ENCODE peak calls at places on chromosome 21, in four cellular contexts. W, F, A and Q are unnamed samples.

GRCh38 chr21:26686278-26686677 is 113.2 kb upstream of the CYYR1 start:
- DNase-seq in A (no peak), W (no peak), F (no peak), Q (peak; percentile 17)

GRCh38 chr21:34593423-34593822 is 21.5 kb downstream of the RCAN1 start:
- DNase-seq in A (no peak), F (no peak), W (no peak), Q (no peak)

GRCh38 chr21:27645285-27645684 is 678.4 kb upstream of the ADAMTS5 start:
- DNase-seq in A (no peak), F (no peak), W (no peak), Q (no peak)

GRCh38 chr21:26966978-26967913 is at the start of gene ADAMTS5:
- DNase-seq in A (no peak), W (no peak), F (no peak), Q (peak; percentile 80)

GRCh38 chr21:26513212-26513611 is 59.9 kb downstream of the CYYR1 start:
- DNase-seq in F (no peak), W (no peak), A (no peak), Q (no peak)

GRCh38 chr21:38948377-38948776 is 142.6 kb downstream of the ETS2 start:
- DNase-seq in A (no peak), W (no peak), F (no peak), Q (no peak)

GRCh38 chr21:39314155-39315027 is 959 bp upstream of the BRWD1 start:
- DNase-seq in F (no peak), W (peak; percentile 31), A (no peak), Q (no peak)

GRCh38 chr21:16829532-16829931 is 683.3 kb upstream of the CXADR start:
- DNase-seq in F (no peak), W (no peak), A (no peak), Q (no peak)

GRCh38 chr21:20779321-20779720 is 218.9 kb upstream of the NCAM2 start:
- DNase-seq in F (no peak), W (no peak), A (no peak), Q (no peak)

GRCh38 chr21:38843806-38844479 is 38.2 kb downstream of the ETS2 start:
- DNase-seq in W (no peak), F (no peak), A (no peak), Q (no peak)

GRCh38 chr21:40099809-40100208 is 232.6 kb downstream of the PCP4 start:
- DNase-seq in A (no peak), W (no peak), F (no peak), Q (no peak)

GRCh38 chr21:26954591-26955214 is 12.2 kb downstream of the ADAMTS5 start:
- DNase-seq in F (no peak), A (no peak), W (no peak), Q (no peak)

GRCh38 chr21:28426545-28426944 is 566.1 kb downstream of the LTN1 start:
- DNase-seq in A (no peak), W (no peak), F (no peak), Q (no peak)

GRCh38 chr21:40291560-40291959 is 424.3 kb downstream of the PCP4 start:
- DNase-seq in W (no peak), A (no peak), F (no peak), Q (no peak)

GRCh38 chr21:37915941-37916794 is at the start of gene KCNJ6:
- DNase-seq in W (no peak), F (peak; percentile 51), A (no peak), Q (peak; percentile 87)

GRCh38 chr21:25281134-25281533 is 326.1 kb downstream of the MRPL39 start:
- DNase-seq in F (no peak), W (no peak), A (no peak), Q (no peak)

GRCh38 chr21:33380483-33380998 is 22.7 kb upstream of the IFNGR2 start:
- DNase-seq in A (peak; percentile 95), W (peak; percentile 75), F (peak; percentile 58), Q (no peak)

GRCh38 chr21:34073749-34074282 is 438 bp downstream of the MRPS6 start:
- DNase-seq in F (peak; percentile 89), A (no peak), W (no peak), Q (peak; percentile 76)

GRCh38 chr21:15669247-15669646 is 60.5 kb upstream of the USP25 start:
- DNase-seq in A (no peak), F (no peak), W (no peak), Q (no peak)

GRCh38 chr21:32330784-32331311 is 32.2 kb downstream of the MRAP start:
- DNase-seq in W (peak; percentile 96), F (no peak), A (no peak), Q (no peak)

GRCh38 chr21:27423073-27423472 is 456.2 kb upstream of the ADAMTS5 start:
- DNase-seq in F (no peak), W (no peak), A (no peak), Q (no peak)

GRCh38 chr21:40386301-40386911 is 460.6 kb downstream of the DSCAM start:
- DNase-seq in W (no peak), F (peak; percentile 45), A (no peak), Q (peak; percentile 78)

GRCh38 chr21:33479679-33480480 is at the start of gene TMEM50B:
- DNase-seq in W (peak; percentile 90), A (peak; percentile 79), F (peak; percentile 100), Q (peak; percentile 98)

GRCh38 chr21:17554619-17555472 is 42.0 kb downstream of the CXADR start:
- DNase-seq in W (peak; percentile 32), A (no peak), F (no peak), Q (peak; percentile 61)

GRCh38 chr21:29163381-29164115 is 33.1 kb downstream of the MAP3K7CL start:
- DNase-seq in W (no peak), A (no peak), F (no peak), Q (no peak)

DNA sequence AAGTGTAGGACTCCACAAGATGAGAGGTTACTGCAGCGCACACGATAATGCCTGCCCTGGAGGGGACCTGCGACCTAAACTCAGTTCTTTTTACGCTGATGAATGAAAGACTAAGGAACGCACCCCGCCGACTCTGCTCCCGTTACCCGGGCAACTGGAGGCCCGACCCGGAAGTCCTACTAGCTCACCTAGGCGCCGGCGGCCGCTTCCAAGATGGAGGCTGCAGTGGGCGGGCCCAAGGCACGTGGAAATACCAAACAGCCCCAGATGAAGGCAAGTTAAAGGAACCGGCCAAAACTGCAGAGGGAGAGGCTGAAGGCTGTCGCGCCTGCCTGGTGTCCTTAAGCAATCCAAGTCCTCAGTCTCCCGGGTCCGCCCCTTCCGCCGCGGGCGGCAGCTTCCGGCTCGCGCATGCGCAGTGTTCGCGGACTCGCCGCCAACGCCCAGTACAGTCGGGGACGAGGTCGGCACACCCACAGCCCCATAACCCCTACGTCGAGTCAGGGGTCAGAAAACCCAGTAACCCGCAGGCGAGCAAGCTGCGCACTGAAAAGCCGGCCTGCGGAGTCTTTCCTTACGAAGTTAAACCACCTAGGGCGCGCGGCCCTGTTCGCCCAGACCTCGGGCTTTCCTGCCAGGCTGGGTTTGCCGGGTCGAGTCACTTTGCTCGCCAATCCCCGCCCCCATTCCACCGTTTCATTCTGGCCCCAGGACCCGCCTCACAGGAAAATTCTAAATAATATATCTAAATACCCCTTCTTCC is at the start of gene SETD4:
- DNase-seq in W (peak; percentile 85), F (peak; percentile 99), A (peak; percentile 73), Q (peak; percentile 95)
- TF ChIP-seq REST in W (no peak), F (no peak), A (no peak), Q (peak; percentile 15)

GRCh38 chr21:42662430-42663199 is 9.2 kb downstream of the PDE9A start:
- DNase-seq in A (no peak), F (no peak), W (no peak), Q (no peak)

GRCh38 chr21:42663860-42664535 is 10.6 kb downstream of the PDE9A start:
- DNase-seq in F (no peak), W (no peak), A (no peak), Q (no peak)

GRCh38 chr21:42663200-42663483 is 9.7 kb downstream of the PDE9A start:
- DNase-seq in W (no peak), A (no peak), F (no peak), Q (no peak)

GRCh38 chr21:42660118-42660470 is 6.7 kb downstream of the PDE9A start:
- DNase-seq in A (no peak), W (no peak), F (no peak), Q (no peak)

DNA sequence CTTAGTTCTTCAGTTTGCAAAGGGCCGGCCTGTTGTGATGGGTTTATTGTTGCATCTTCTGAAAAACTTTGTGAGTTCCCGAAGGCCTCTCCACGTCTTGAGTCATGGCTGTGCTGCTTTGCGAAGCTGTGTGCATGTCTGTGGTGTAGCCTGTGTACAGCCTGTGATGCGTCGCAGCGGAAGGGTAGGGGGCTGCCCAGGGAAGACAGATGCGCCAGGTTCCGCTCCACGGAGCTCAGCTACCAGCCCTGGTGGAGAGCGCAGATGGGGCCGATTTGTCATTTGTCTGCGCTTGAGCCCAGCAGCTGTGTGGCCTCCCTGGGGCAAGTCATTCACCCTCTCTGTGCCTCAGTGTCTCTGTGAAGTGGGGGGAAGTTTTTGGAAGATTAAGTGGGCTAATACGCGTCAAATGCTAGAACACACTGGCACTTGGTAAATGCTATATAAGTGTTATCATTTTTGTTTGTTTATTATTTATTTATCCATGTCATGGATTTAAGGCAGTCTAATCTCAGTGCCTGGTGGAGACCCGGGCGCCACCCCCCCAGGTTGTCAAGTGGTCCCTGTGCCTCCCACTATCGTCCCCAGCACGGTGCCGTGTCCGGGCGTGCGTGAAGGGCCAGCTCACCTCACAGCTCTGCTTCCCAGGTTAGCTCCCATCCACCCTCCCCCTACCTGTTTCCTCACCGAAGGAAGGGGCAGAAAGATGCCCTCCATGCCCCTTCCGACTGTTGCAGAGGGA is 8.4 kb downstream of the PDE9A start:
- DNase-seq in F (no peak), W (no peak), A (no peak), Q (no peak)
- TF ChIP-seq JUND in F (no peak), W (no peak), A (no peak), Q (no peak)

GRCh38 chr21:45531393-45532215 is 10.6 kb downstream of the SLC19A1 start:
- DNase-seq in F (no peak), A (no peak), W (no peak), Q (no peak)

GRCh38 chr21:45530423-45531113 is 11.7 kb downstream of the SLC19A1 start:
- DNase-seq in F (no peak), W (no peak), A (no peak), Q (no peak)

GRCh38 chr21:45529785-45530422 is 12.3 kb downstream of the SLC19A1 start:
- DNase-seq in F (no peak), W (no peak), A (no peak), Q (no peak)

GRCh38 chr21:45528028-45528705 is 14.1 kb downstream of the SLC19A1 start:
- DNase-seq in A (no peak), W (no peak), F (no peak), Q (no peak)

GRCh38 chr21:45528981-45529784 is 13.1 kb downstream of the SLC19A1 start:
- DNase-seq in W (peak; percentile 53), F (no peak), A (no peak), Q (no peak)
- TF ChIP-seq USF2 in W (no peak), F (no peak), A (no peak), Q (no peak)

DNA sequence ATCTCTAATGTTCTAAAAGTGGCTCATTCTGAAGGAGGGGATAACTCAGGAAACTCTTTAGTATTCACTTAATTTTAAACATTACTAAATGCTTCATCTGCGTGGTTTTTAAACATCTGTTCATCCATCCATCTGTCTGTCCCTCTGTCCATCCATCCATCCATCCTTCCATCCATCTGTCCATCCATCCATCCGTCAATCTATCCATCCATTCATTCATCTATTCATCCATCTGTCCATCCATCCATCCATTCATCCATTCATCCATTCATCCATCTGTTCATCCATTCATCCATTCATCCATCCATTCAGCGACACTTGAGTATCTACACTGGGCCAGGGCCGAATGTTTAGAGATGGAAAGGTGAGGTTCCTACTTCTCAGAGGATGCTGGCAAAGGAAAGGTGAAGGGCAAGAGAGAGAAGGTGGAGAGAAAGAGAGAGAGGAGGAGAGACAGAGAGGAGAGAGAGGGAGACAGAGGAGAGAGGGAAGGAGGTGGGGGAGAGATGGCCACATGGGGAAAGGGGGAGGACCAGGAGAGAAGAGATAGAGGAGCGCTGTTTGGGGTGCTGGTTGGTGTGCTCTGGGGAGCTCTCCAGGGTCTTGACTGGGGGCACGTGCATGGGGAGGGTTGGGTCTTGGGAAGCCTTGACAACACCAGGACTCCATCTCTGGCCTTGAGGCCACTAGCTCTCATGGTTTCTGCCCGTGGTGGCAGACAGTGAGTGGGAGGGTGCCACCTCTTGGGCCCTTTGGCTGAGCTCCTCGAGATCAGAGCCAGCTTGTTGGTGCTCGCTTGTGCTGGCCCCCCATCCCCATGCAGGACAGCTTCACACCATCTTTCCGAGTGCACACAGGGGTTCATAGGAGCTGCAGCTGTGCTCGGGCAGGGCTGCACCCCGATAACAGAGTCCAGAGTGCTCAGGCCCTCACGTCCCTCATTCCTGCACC is 45.6 kb downstream of the ABCG1 start:
- DNase-seq in W (no peak), A (no peak), F (no peak), Q (no peak)
- TF ChIP-seq REST in W (no peak), A (peak; percentile 36), F (no peak), Q (no peak)